ENCODE peak calls at places on chromosomes 12 and 14, in seven cellular contexts. H, U, I, W, J, O and E are unnamed samples. For H3K27me3, the result is how much of the 10 kb centered on the place peaks cover.

GRCh38 chr14:53842938-53843337 is 113.7 kb downstream of the BMP4 start:
- DNase-seq in H (peak), U (no peak), I (no peak), W (no peak), J (no peak), O (no peak), E (no peak)

GRCh38 chr14:52267501-52268190 is at the start of gene PTGDR:
- DNase-seq in H (no peak), U (peak), I (peak), W (peak), J (no peak), O (no peak), E (no peak)

GRCh38 chr14:33871394-33871793 is 79.5 kb downstream of the EGLN3 start:
- DNase-seq in H (no peak), U (no peak), I (no peak), W (no peak), J (no peak), O (no peak), E (no peak)

GRCh38 chr12:78164154-78164553 is 333.5 kb downstream of the NAV3 start:
- DNase-seq in H (no peak), U (no peak), I (no peak), W (no peak), J (no peak), O (no peak), E (no peak)

GRCh38 chr14:80621701-80622100 is 319.8 kb downstream of the CEP128 start:
- DNase-seq in H (no peak), U (no peak), I (no peak), W (no peak), J (no peak), O (no peak), E (no peak)

GRCh38 chr12:3255071-3255470 is 177.9 kb downstream of the TSPAN9 start:
- DNase-seq in H (no peak), U (no peak), I (no peak), W (no peak), J (no peak), O (no peak), E (no peak)

GRCh38 chr12:124295431-124296058 is 652 bp downstream of the RFLNA start:
- DNase-seq in H (no peak), U (no peak), I (peak), W (no peak), J (no peak), O (no peak), E (no peak)

GRCh38 chr14:101007765-101008164 is 104.2 kb upstream of the RTL1 start:
- DNase-seq in H (no peak), U (no peak), I (no peak), W (no peak), J (no peak), O (no peak), E (no peak)

GRCh38 chr14:39469094-39469710 is 37.0 kb upstream of the FBXO33 start:
- DNase-seq in H (no peak), U (peak), I (peak), W (no peak), J (peak), O (no peak), E (peak)

GRCh38 chr12:120670667-120671066 is 16.3 kb upstream of the MLEC start:
- DNase-seq in H (no peak), U (no peak), I (no peak), W (no peak), J (no peak), O (no peak), E (no peak)

GRCh38 chr14:22477569-22478194 is 111.3 kb downstream of the DAD1 start:
- DNase-seq in H (no peak), U (no peak), I (no peak), W (no peak), J (no peak), O (no peak), E (no peak)

GRCh38 chr12:125373375-125373774 is 308.1 kb downstream of the AACS start:
- DNase-seq in H (no peak), U (no peak), I (no peak), W (no peak), J (no peak), O (no peak), E (no peak)

GRCh38 chr12:19799886-19800602 is 360.8 kb downstream of the AEBP2 start:
- DNase-seq in H (no peak), U (no peak), I (no peak), W (no peak), J (no peak), O (no peak), E (no peak)

GRCh38 chr12:81758421-81759214 is 532 bp downstream of the PPFIA2 start:
- DNase-seq in H (peak), U (peak), I (peak), W (peak), J (no peak), O (no peak), E (no peak)

GRCh38 chr12:76706099-76706498 is 57.8 kb upstream of the ZDHHC17 start:
- DNase-seq in H (no peak), U (no peak), I (no peak), W (no peak), J (no peak), O (no peak), E (no peak)

GRCh38 chr12:30877110-30877875 is 49.3 kb upstream of the TSPAN11 start:
- DNase-seq in H (no peak), U (no peak), I (no peak), W (no peak), J (no peak), O (no peak), E (no peak)

GRCh38 chr14:95077380-95077779 is 79.9 kb downstream of the DICER1 start:
- DNase-seq in H (no peak), U (no peak), I (no peak), W (no peak), J (no peak), O (no peak), E (no peak)

GRCh38 chr12:2344476-2344875 is 291.7 kb downstream of the CACNA1C start:
- DNase-seq in H (no peak), U (no peak), I (no peak), W (no peak), J (no peak), O (no peak), E (no peak)

GRCh38 chr12:109736552-109737108 is 23.0 kb downstream of the FAM222A start:
- DNase-seq in H (peak), U (peak), I (peak), W (peak), J (no peak), O (peak), E (no peak)

GRCh38 chr14:25381498-25381897 is 331.6 kb upstream of the STXBP6 start:
- DNase-seq in H (no peak), U (no peak), I (no peak), W (no peak), J (no peak), O (no peak), E (no peak)

GRCh38 chr12:57810450-57810849 is 8.1 kb downstream of the AVIL start:
- DNase-seq in H (no peak), U (no peak), I (no peak), W (no peak), J (no peak), O (no peak), E (no peak)

GRCh38 chr12:34033628-34034296 is 11.5 kb downstream of the ALG10 start:
- DNase-seq in H (peak), U (peak), I (no peak), W (no peak), J (no peak), O (no peak), E (no peak)

GRCh38 chr14:54837508-54838149 is 65.0 kb downstream of the GCH1 start:
- DNase-seq in H (no peak), U (no peak), I (no peak), W (no peak), J (no peak), O (no peak), E (no peak)

GRCh38 chr12:68450947-68451260 is 118.7 kb upstream of the MDM1 start:
- DNase-seq in H (no peak), U (no peak), I (no peak), W (no peak), J (no peak), O (no peak), E (no peak)

GRCh38 chr14:50039120-50039517 is 77.3 kb downstream of the VCPKMT start:
- DNase-seq in H (no peak), U (no peak), I (no peak), W (no peak), J (no peak), O (no peak), E (no peak)

GRCh38 chr14:70987042-70987441 is 79.8 kb downstream of the PCNX1 start:
- DNase-seq in H (peak), U (no peak), I (no peak), W (no peak), J (no peak), O (no peak), E (no peak)

GRCh38 chr12:128810182-128811127 is 13.3 kb downstream of the SLC15A4 start:
- DNase-seq in H (no peak), U (no peak), I (no peak), W (peak), J (no peak), O (no peak), E (peak)

GRCh38 chr12:46461459-46461858 is 88.9 kb upstream of the SLC38A2 start:
- DNase-seq in H (no peak), U (no peak), I (no peak), W (no peak), J (no peak), O (no peak), E (no peak)

GRCh38 chr14:93706360-93706955 is 81.8 kb downstream of the PRIMA1 start:
- DNase-seq in H (no peak), U (no peak), I (no peak), W (no peak), J (no peak), O (no peak), E (no peak)

GRCh38 chr14:93708311-93708734 is 80.0 kb downstream of the PRIMA1 start:
- DNase-seq in H (no peak), U (no peak), I (no peak), W (no peak), J (no peak), O (no peak), E (no peak)

GRCh38 chr14:93709249-93709648 is 79.0 kb downstream of the PRIMA1 start:
- DNase-seq in H (no peak), U (no peak), I (no peak), W (no peak), J (no peak), O (no peak), E (no peak)

GRCh38 chr14:93707475-93707874 is 80.8 kb downstream of the PRIMA1 start:
- DNase-seq in H (no peak), U (no peak), I (no peak), W (no peak), J (no peak), O (no peak), E (no peak)

DNA sequence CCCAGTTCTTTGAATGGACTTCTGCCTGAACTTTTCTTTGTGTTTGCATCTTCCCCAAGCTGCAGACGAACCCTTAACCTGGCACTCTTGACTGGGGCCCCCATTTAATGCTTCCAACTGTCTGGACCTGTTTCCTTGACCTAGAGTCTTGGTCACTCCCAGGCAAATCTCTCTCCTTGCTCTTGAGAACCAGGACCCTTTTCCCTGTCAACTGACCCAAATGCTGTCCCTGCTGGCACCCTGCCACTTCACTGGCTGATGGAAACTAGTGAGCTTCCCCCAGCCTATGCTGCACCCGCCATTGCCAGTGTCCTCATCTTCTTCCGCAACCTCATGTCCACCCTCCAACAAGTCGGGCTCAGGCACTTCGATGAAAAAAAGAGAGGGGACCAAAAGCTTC is 79.5 kb downstream of the PRIMA1 start:
- DNase-seq in H (no peak), U (no peak), I (no peak), W (no peak), J (no peak), O (no peak), E (no peak)
- H3K27ac ChIP-seq in H (no peak), U (no peak), I (no peak), W (no peak), J (no peak), O (no peak), E (no peak)

DNA sequence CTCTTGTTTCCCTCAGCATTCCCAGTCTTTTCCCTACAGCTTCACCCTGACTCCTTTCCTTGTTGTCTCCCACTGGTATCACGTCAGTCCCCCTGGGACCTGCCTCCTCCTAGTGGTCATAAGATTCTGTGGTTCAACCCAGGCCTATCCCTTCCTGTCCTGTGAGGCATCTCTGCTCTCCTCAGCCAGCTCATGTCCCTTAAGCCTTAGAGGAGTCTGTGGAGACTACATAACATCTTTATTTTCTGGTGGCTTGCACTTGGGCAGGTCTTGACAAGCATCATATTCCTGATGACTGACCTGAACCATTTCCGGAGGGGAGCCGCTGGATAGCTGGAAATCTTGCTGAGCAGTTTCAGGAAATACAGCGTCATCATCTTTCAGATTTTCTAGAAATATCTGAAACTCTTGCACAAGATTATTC is 698 bp downstream of the C12orf71 start:
- DNase-seq in H (peak), U (no peak), I (peak), W (no peak), J (no peak), O (no peak), E (no peak)
- TF ChIP-seq CTCF in H (peak), U (peak), I (peak), W (no peak), J (no peak), O (no peak), E (no peak)

DNA sequence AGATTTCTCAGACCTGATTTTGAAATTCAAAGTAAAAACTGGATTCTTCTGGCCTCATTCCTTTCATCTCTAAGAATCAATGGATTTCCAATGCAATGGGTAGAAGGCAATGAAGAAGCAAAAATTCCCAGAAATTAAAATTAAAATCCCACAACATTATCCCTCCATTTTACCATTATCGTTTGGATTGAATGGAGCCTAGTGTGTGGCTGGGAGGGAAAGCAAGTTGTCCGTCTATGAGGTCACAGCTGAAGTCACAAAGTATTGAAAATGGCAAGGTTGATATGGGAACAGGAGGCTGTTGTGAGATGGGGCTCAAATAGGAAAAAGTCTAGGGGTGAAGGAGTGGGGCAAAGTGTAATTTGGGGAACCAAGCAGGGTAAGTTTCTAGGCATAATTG is at the start of gene C12orf54:
- DNase-seq in H (no peak), U (no peak), I (no peak), W (no peak), J (no peak), O (no peak), E (no peak)
- H3K27me3 ChIP-seq in H (under half), U (under half), I (under half), W (under half), J (under half), O (under half), E (under half)

GRCh38 chr12:106187842-106188241 is 49.1 kb upstream of the NUAK1 start:
- DNase-seq in H (no peak), U (no peak), I (no peak), W (no peak), J (no peak), O (no peak), E (no peak)
- H3K27ac ChIP-seq in H (no peak), U (no peak), I (no peak), W (no peak), J (no peak), O (no peak), E (no peak)

GRCh38 chr12:29026419-29026818 is 122.7 kb upstream of the FAR2 start:
- DNase-seq in H (no peak), U (no peak), I (no peak), W (no peak), J (no peak), O (no peak), E (no peak)

GRCh38 chr12:29030006-29030405 is 119.1 kb upstream of the FAR2 start:
- DNase-seq in H (no peak), U (no peak), I (no peak), W (no peak), J (no peak), O (no peak), E (no peak)

GRCh38 chr12:29023436-29024076 is 125.5 kb upstream of the FAR2 start:
- DNase-seq in H (no peak), U (no peak), I (no peak), W (no peak), J (no peak), O (no peak), E (no peak)

GRCh38 chr12:29025936-29026335 is 123.1 kb upstream of the FAR2 start:
- DNase-seq in H (no peak), U (no peak), I (no peak), W (no peak), J (no peak), O (no peak), E (no peak)

DNA sequence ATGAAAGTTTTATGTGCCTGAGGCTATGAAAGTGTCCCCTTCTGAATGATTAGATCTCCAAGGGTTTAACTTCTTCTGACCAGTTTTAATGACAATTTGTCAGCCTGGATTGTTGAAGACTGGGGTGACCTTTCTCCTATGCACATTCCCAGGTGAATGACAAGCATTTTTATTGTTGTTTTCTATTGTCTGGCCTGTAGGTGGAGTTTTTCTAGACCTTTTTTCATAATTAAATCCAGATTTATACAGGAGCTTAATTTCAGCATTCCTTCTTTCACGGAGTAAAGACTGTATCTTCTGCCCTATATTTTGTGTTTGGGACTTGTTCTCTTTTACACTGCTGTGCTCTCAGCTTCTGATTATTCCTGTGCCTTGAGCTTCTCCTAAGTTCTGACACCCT is 125.0 kb upstream of the FAR2 start:
- DNase-seq in H (no peak), U (no peak), I (no peak), W (no peak), J (no peak), O (no peak), E (no peak)
- TF ChIP-seq CTCF in H (no peak), U (peak), I (peak), W (no peak), J (peak), O (no peak), E (no peak)